ENCODE peak calls at places on chromosomes 6 and 20, in six cellular contexts. P is GM04504, C is endothelial cell, D is HT1080, A is NCI-H2029 treated with DMSO at 0.1 percent for 48 hours, Q is NCI-H1092 treated with DMSO at 0.1 percent for 48 hours. G is an unnamed sample.

GRCh38 chr6:122712093-122712863 is 67.2 kb upstream of the FABP7 start:
- DNase-seq in C (no peak), D (no peak), Q (no peak), P (no peak), A (no peak), G (no peak)

GRCh38 chr20:10909803-10910202 is 236.0 kb upstream of the JAG1 start:
- DNase-seq in P (no peak), Q (no peak), D (no peak), A (no peak), C (no peak), G (no peak)

GRCh38 chr6:37106554-37106953 is 63.4 kb upstream of the PIM1 start:
- DNase-seq in C (no peak), D (no peak), A (no peak), P (no peak), Q (no peak), G (no peak)

GRCh38 chr6:113221850-113222249 is 635.3 kb upstream of the MARCKS start:
- DNase-seq in D (no peak), C (no peak), A (no peak), P (no peak), Q (no peak), G (no peak)

GRCh38 chr6:154520280-154520679 is 9.8 kb upstream of the CNKSR3 start:
- DNase-seq in D (no peak), A (no peak), Q (no peak), P (no peak), C (no peak), G (no peak)

GRCh38 chr20:49510562-49511117 is 28.2 kb upstream of the KCNB1 start:
- DNase-seq in Q (no peak), P (peak; percentile 87), C (no peak), A (no peak), D (no peak), G (no peak)

GRCh38 chr6:114762145-114762544 is 419.3 kb upstream of the HS3ST5 start:
- DNase-seq in D (no peak), P (no peak), C (no peak), Q (no peak), A (no peak), G (no peak)

GRCh38 chr6:112338310-112338709 is 8.8 kb upstream of the RFPL4B start:
- DNase-seq in P (no peak), A (no peak), C (no peak), Q (no peak), D (peak; percentile 53), G (no peak)

GRCh38 chr6:105799051-105799450 is 287.1 kb upstream of the PRDM1 start:
- DNase-seq in A (no peak), C (no peak), D (no peak), P (no peak), Q (no peak), G (no peak)

GRCh38 chr6:85468326-85468725 is 18.4 kb downstream of the NT5E start:
- DNase-seq in A (no peak), C (no peak), D (peak; percentile 52), P (no peak), Q (no peak), G (no peak)

GRCh38 chr6:43496370-43497128 is 13.6 kb downstream of the LRRC73 start:
- DNase-seq in Q (no peak), A (no peak), C (no peak), P (no peak), D (peak; percentile 50), G (no peak)

GRCh38 chr20:51628533-51629398 is 86.2 kb upstream of the NFATC2 start:
- DNase-seq in Q (no peak), D (peak; percentile 51), C (no peak), A (no peak), P (peak; percentile 49), G (no peak)